ENCODE peak calls at places on chromosomes 4 and X, in ten cellular contexts. One of them, this sample, is unnamed.
A peak's percentile ranks its signal among the peaks of the same experiment; 100 is the strongest.

GRCh38 chrX:24253030-24253429 is 60.8 kb downstream of the SUPT20HL2 start:
- DNase-seq in cardiac fibroblast: no peak
- DNase-seq in stimulated activated naive CD8-positive, alpha-beta T cell treated with anti-CD3 and anti-CD28 coated beads, Interleukin-15, Interleukin-2, amounts not matched to agents 100 U/mL and 50 U/mL, for 24 hours: no peak
- DNase-seq in MCF 10A: no peak
- DNase-seq in ureter: no peak
- DNase-seq in RWPE1: no peak
- DNase-seq in endothelial cell: no peak
- DNase-seq in GM23248: no peak
- DNase-seq in stimulated activated CD4-positive, alpha-beta T cell treated with anti-CD3 and anti-CD28 coated beads, Interleukin-15, amount 100 ng/mL, for 1 hour: no peak
- DNase-seq in stimulated activated naive B cell treated with anti-CD40 and anti-IgM and Interleukin-4, amounts not matched to agents 10 μg/mL and 1 μg/mL and 100 μg/mL, for 72 hours: no peak
- DNase-seq in this sample: no peak

GRCh38 chrX:10415704-10416001 is 204.7 kb downstream of the MID1 start:
- DNase-seq in RWPE1: no peak
- DNase-seq in stimulated activated CD4-positive, alpha-beta T cell treated with anti-CD3 and anti-CD28 coated beads, Interleukin-15, amount 100 ng/mL, for 1 hour: no peak
- DNase-seq in cardiac fibroblast: peak; percentile 52
- DNase-seq in MCF 10A: no peak
- DNase-seq in endothelial cell: no peak
- DNase-seq in GM23248: peak; percentile 59
- DNase-seq in stimulated activated naive B cell treated with anti-CD40 and anti-IgM and Interleukin-4, amounts not matched to agents 10 μg/mL and 1 μg/mL and 100 μg/mL, for 72 hours: no peak
- DNase-seq in stimulated activated naive CD8-positive, alpha-beta T cell treated with anti-CD3 and anti-CD28 coated beads, Interleukin-15, Interleukin-2, amounts not matched to agents 100 U/mL and 50 U/mL, for 24 hours: no peak
- DNase-seq in ureter: no peak
- DNase-seq in this sample: no peak

GRCh38 chr4:100093091-100093866 is 97.0 kb downstream of the DDIT4L start:
- DNase-seq in ureter: peak; percentile 85
- DNase-seq in endothelial cell: peak; percentile 78
- DNase-seq in stimulated activated naive CD8-positive, alpha-beta T cell treated with anti-CD3 and anti-CD28 coated beads, Interleukin-15, Interleukin-2, amounts not matched to agents 100 U/mL and 50 U/mL, for 24 hours: peak; percentile 83
- DNase-seq in GM23248: peak; percentile 94
- DNase-seq in RWPE1: peak; percentile 86
- DNase-seq in stimulated activated CD4-positive, alpha-beta T cell treated with anti-CD3 and anti-CD28 coated beads, Interleukin-15, amount 100 ng/mL, for 1 hour: peak; percentile 68
- DNase-seq in cardiac fibroblast: peak; percentile 95
- DNase-seq in MCF 10A: peak; percentile 94
- DNase-seq in stimulated activated naive B cell treated with anti-CD40 and anti-IgM and Interleukin-4, amounts not matched to agents 10 μg/mL and 1 μg/mL and 100 μg/mL, for 72 hours: peak; percentile 90
- DNase-seq in this sample: peak; percentile 90

GRCh38 chr4:133981327-133981726 is 220.3 kb downstream of the PABPC4L start:
- DNase-seq in GM23248: no peak
- DNase-seq in stimulated activated CD4-positive, alpha-beta T cell treated with anti-CD3 and anti-CD28 coated beads, Interleukin-15, amount 100 ng/mL, for 1 hour: no peak
- DNase-seq in MCF 10A: no peak
- DNase-seq in stimulated activated naive CD8-positive, alpha-beta T cell treated with anti-CD3 and anti-CD28 coated beads, Interleukin-15, Interleukin-2, amounts not matched to agents 100 U/mL and 50 U/mL, for 24 hours: no peak
- DNase-seq in cardiac fibroblast: no peak
- DNase-seq in ureter: no peak
- DNase-seq in stimulated activated naive B cell treated with anti-CD40 and anti-IgM and Interleukin-4, amounts not matched to agents 10 μg/mL and 1 μg/mL and 100 μg/mL, for 72 hours: no peak
- DNase-seq in endothelial cell: no peak
- DNase-seq in RWPE1: no peak
- DNase-seq in this sample: no peak

GRCh38 chr4:156654410-156654809 is 317.2 kb downstream of the PDGFC start:
- DNase-seq in stimulated activated CD4-positive, alpha-beta T cell treated with anti-CD3 and anti-CD28 coated beads, Interleukin-15, amount 100 ng/mL, for 1 hour: no peak
- DNase-seq in ureter: no peak
- DNase-seq in GM23248: no peak
- DNase-seq in MCF 10A: peak; percentile 7
- DNase-seq in endothelial cell: no peak
- DNase-seq in stimulated activated naive CD8-positive, alpha-beta T cell treated with anti-CD3 and anti-CD28 coated beads, Interleukin-15, Interleukin-2, amounts not matched to agents 100 U/mL and 50 U/mL, for 24 hours: no peak
- DNase-seq in cardiac fibroblast: no peak
- DNase-seq in stimulated activated naive B cell treated with anti-CD40 and anti-IgM and Interleukin-4, amounts not matched to agents 10 μg/mL and 1 μg/mL and 100 μg/mL, for 72 hours: no peak
- DNase-seq in RWPE1: no peak
- DNase-seq in this sample: no peak

GRCh38 chr4:72714482-72715279 is 145.7 kb upstream of the ADAMTS3 start:
- DNase-seq in ureter: no peak
- DNase-seq in GM23248: no peak
- DNase-seq in MCF 10A: no peak
- DNase-seq in stimulated activated naive B cell treated with anti-CD40 and anti-IgM and Interleukin-4, amounts not matched to agents 10 μg/mL and 1 μg/mL and 100 μg/mL, for 72 hours: no peak
- DNase-seq in RWPE1: no peak
- DNase-seq in endothelial cell: no peak
- DNase-seq in stimulated activated naive CD8-positive, alpha-beta T cell treated with anti-CD3 and anti-CD28 coated beads, Interleukin-15, Interleukin-2, amounts not matched to agents 100 U/mL and 50 U/mL, for 24 hours: no peak
- DNase-seq in cardiac fibroblast: no peak
- DNase-seq in stimulated activated CD4-positive, alpha-beta T cell treated with anti-CD3 and anti-CD28 coated beads, Interleukin-15, amount 100 ng/mL, for 1 hour: no peak
- DNase-seq in this sample: no peak

GRCh38 chr4:6568689-6569332 is 6.2 kb upstream of the MAN2B2 start:
- DNase-seq in RWPE1: peak; percentile 38
- DNase-seq in MCF 10A: peak; percentile 58
- DNase-seq in stimulated activated naive CD8-positive, alpha-beta T cell treated with anti-CD3 and anti-CD28 coated beads, Interleukin-15, Interleukin-2, amounts not matched to agents 100 U/mL and 50 U/mL, for 24 hours: no peak
- DNase-seq in ureter: no peak
- DNase-seq in cardiac fibroblast: peak; percentile 83
- DNase-seq in endothelial cell: no peak
- DNase-seq in stimulated activated naive B cell treated with anti-CD40 and anti-IgM and Interleukin-4, amounts not matched to agents 10 μg/mL and 1 μg/mL and 100 μg/mL, for 72 hours: no peak
- DNase-seq in stimulated activated CD4-positive, alpha-beta T cell treated with anti-CD3 and anti-CD28 coated beads, Interleukin-15, amount 100 ng/mL, for 1 hour: no peak
- DNase-seq in GM23248: peak; percentile 70
- DNase-seq in this sample: peak; percentile 13

GRCh38 chr4:128525939-128526630 is 238.5 kb upstream of the PGRMC2 start:
- DNase-seq in RWPE1: peak; percentile 44
- DNase-seq in stimulated activated naive CD8-positive, alpha-beta T cell treated with anti-CD3 and anti-CD28 coated beads, Interleukin-15, Interleukin-2, amounts not matched to agents 100 U/mL and 50 U/mL, for 24 hours: no peak
- DNase-seq in ureter: no peak
- DNase-seq in cardiac fibroblast: peak; percentile 68
- DNase-seq in stimulated activated CD4-positive, alpha-beta T cell treated with anti-CD3 and anti-CD28 coated beads, Interleukin-15, amount 100 ng/mL, for 1 hour: no peak
- DNase-seq in GM23248: peak; percentile 71
- DNase-seq in stimulated activated naive B cell treated with anti-CD40 and anti-IgM and Interleukin-4, amounts not matched to agents 10 μg/mL and 1 μg/mL and 100 μg/mL, for 72 hours: no peak
- DNase-seq in MCF 10A: peak; percentile 73
- DNase-seq in endothelial cell: no peak
- DNase-seq in this sample: no peak

This sample was measured in Kasumi-1.